ENCODE peak calls at places on chromosome 15, in seven cellular contexts. D, H, E, P, Z, Q and F are unnamed samples.

GRCh38 chr15:80967451-80967850 is 22.2 kb downstream of the MESD start:
- DNase-seq in Q (no peak), E (peak; percentile 68), P (no peak), Z (no peak), D (no peak), H (no peak), F (no peak)

GRCh38 chr15:70447927-70448698 is 315.2 kb downstream of the UACA start:
- DNase-seq in Z (peak; percentile 59), H (peak; percentile 43), Q (no peak), P (peak; percentile 40), E (no peak), D (peak; percentile 31), F (peak; percentile 89)

GRCh38 chr15:90062023-90062728 is 40.1 kb downstream of the IDH2 start:
- DNase-seq in H (no peak), P (peak; percentile 22), Z (peak; percentile 84), D (peak; percentile 48), Q (peak; percentile 88), E (peak; percentile 79), F (no peak)

GRCh38 chr15:94327356-94327936 is 96.1 kb downstream of the MCTP2 start:
- DNase-seq in Q (no peak), Z (no peak), E (peak; percentile 34), D (no peak), P (no peak), H (no peak), F (no peak)

GRCh38 chr15:74826372-74826819 is at the start of gene CPLX3:
- DNase-seq in P (peak; percentile 68), Z (no peak), E (peak; percentile 83), D (peak; percentile 54), H (no peak), Q (peak; percentile 71), F (no peak)

GRCh38 chr15:100784493-100785180 is 95.0 kb upstream of the ALDH1A3 start:
- DNase-seq in D (no peak), H (no peak), Z (no peak), P (no peak), Q (no peak), E (no peak), F (no peak)

GRCh38 chr15:53808058-53808703 is 48.7 kb upstream of the WDR72 start:
- DNase-seq in P (no peak), Z (no peak), Q (no peak), D (no peak), H (no peak), E (peak; percentile 1), F (no peak)

GRCh38 chr15:70569139-70569717 is 194.1 kb downstream of the UACA start:
- DNase-seq in Q (no peak), H (no peak), P (no peak), D (no peak), E (peak; percentile 72), Z (no peak), F (no peak)

GRCh38 chr15:25249236-25250010 is 189.4 kb downstream of the UBE3A start:
- DNase-seq in Q (peak; percentile 14), H (no peak), E (no peak), Z (no peak), P (no peak), D (no peak), F (peak; percentile 31)

GRCh38 chr15:38414351-38414750 is 39.6 kb upstream of the FAM98B start:
- DNase-seq in D (no peak), Z (no peak), P (no peak), Q (no peak), H (no peak), E (peak; percentile 64), F (no peak)

GRCh38 chr15:25247418-25248030 is 191.3 kb downstream of the UBE3A start:
- DNase-seq in P (no peak), Q (no peak), E (no peak), H (no peak), D (no peak), Z (peak; percentile 11), F (peak; percentile 52)

GRCh38 chr15:67715166-67715565 is 110.1 kb upstream of the SKOR1 start:
- DNase-seq in H (no peak), E (no peak), Q (no peak), D (no peak), Z (no peak), P (no peak), F (no peak)

GRCh38 chr15:73602992-73603391 is 30.2 kb downstream of the NPTN start:
- DNase-seq in D (no peak), E (no peak), H (no peak), Q (no peak), P (no peak), Z (no peak), F (no peak)

GRCh38 chr15:78907577-78907976 is 34.9 kb downstream of the MORF4L1 start:
- DNase-seq in H (no peak), Q (no peak), P (no peak), D (no peak), E (peak; percentile 76), Z (no peak), F (no peak)

GRCh38 chr15:83890584-83890983 is 236.7 kb downstream of the ADAMTSL3 start:
- DNase-seq in Q (no peak), H (no peak), P (no peak), E (no peak), Z (no peak), D (no peak), F (no peak)

GRCh38 chr15:86278586-86278985 is 198.9 kb downstream of the AGBL1 start:
- DNase-seq in E (no peak), P (no peak), H (no peak), D (no peak), Z (no peak), Q (no peak), F (no peak)

GRCh38 chr15:56045068-56045748 is 51.8 kb upstream of the NEDD4 start:
- DNase-seq in Z (no peak), P (no peak), H (no peak), E (no peak), Q (no peak), D (no peak), F (no peak)

GRCh38 chr15:93312891-93313486 is 224.0 kb upstream of the RGMA start:
- DNase-seq in D (no peak), Z (no peak), Q (no peak), H (no peak), P (no peak), E (peak; percentile 86), F (no peak)

GRCh38 chr15:98034731-98035130 is 74.2 kb downstream of the ARRDC4 start:
- DNase-seq in E (no peak), H (no peak), Z (no peak), P (no peak), Q (no peak), D (no peak), F (no peak)

GRCh38 chr15:79988448-79989117 is 17.6 kb upstream of the BCL2A1 start:
- DNase-seq in P (no peak), Q (no peak), D (no peak), E (no peak), Z (no peak), H (no peak), F (no peak)

GRCh38 chr15:48833526-48833925 is 22.7 kb upstream of the CEP152 start:
- DNase-seq in D (no peak), Q (no peak), E (no peak), Z (no peak), H (no peak), P (no peak), F (no peak)

GRCh38 chr15:101346928-101347327 is 51.9 kb upstream of the SNRPA1 start:
- DNase-seq in P (no peak), E (no peak), Z (no peak), H (no peak), D (no peak), Q (no peak), F (no peak)

GRCh38 chr15:82060817-82061216 is 15.0 kb upstream of the MEX3B start:
- DNase-seq in Z (no peak), D (no peak), P (no peak), Q (no peak), E (no peak), H (no peak), F (no peak)

GRCh38 chr15:82058517-82059204 is 12.8 kb upstream of the MEX3B start:
- DNase-seq in E (no peak), Q (no peak), P (no peak), D (no peak), Z (no peak), H (no peak), F (no peak)

GRCh38 chr15:82064824-82065223 is 19.0 kb upstream of the MEX3B start:
- DNase-seq in P (no peak), E (no peak), Q (no peak), H (no peak), Z (no peak), D (no peak), F (no peak)

GRCh38 chr15:82063055-82063454 is 17.2 kb upstream of the MEX3B start:
- DNase-seq in E (peak; percentile 16), D (no peak), H (no peak), Q (no peak), P (no peak), Z (no peak), F (no peak)

DNA sequence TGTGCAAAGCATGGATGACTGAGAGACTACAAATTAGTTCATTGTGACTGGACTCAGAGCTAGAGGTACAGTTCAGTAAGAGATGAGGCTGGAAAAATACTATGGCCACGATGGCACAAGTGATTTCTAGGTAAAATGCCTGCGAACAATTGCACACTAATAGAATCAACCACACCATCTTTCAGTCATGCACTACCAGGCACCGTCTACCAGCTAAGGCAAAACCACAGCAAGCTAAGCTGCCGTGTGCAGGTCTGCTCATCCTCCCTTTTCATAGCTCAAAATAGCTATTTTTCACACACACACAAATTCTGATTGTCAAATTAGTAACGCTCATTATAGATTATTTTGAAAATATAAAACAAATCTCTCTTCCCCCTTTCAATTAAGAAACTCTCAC is 16.7 kb upstream of the MEX3B start:
- DNase-seq in H (no peak), P (no peak), Q (no peak), E (no peak), D (no peak), Z (no peak), F (no peak)
- H3K27ac ChIP-seq in H (no peak overlapping the region), P (no peak overlapping the region), Q (no peak overlapping the region), E (no peak overlapping the region), D (no peak overlapping the region), Z (no peak overlapping the region), F (no peak overlapping the region)

GRCh38 chr15:60155661-60156060 is 151.6 kb downstream of the FOXB1 start:
- DNase-seq in H (no peak), D (no peak), E (no peak), P (no peak), Q (no peak), Z (no peak), F (no peak)
- H3K27ac ChIP-seq in H (no peak overlapping the region), D (no peak overlapping the region), E (no peak overlapping the region), P (no peak overlapping the region), Q (no peak overlapping the region), Z (no peak overlapping the region), F (no peak overlapping the region)

GRCh38 chr15:99181544-99181943 is 67.8 kb downstream of the TTC23 start:
- DNase-seq in P (no peak), H (no peak), Q (no peak), D (no peak), E (no peak), Z (no peak), F (no peak)
- H3K27ac ChIP-seq in P (no peak overlapping the region), H (no peak overlapping the region), Q (peak overlapping the region; percentile 30), D (no peak overlapping the region), E (no peak overlapping the region), Z (peak overlapping the region; percentile 12), F (no peak overlapping the region)

GRCh38 chr15:99126195-99126594 is 21.3 kb downstream of the SYNM start:
- DNase-seq in D (no peak), H (no peak), E (no peak), Z (peak; percentile 40), P (no peak), Q (no peak), F (no peak)
- H3K27ac ChIP-seq in D (no peak overlapping the region), H (no peak overlapping the region), E (no peak overlapping the region), Z (no peak overlapping the region), P (no peak overlapping the region), Q (peak overlapping the region; percentile 84), F (no peak overlapping the region)

GRCh38 chr15:45157974-45158373 is 28.2 kb downstream of the DUOX1 start:
- DNase-seq in D (no peak), H (no peak), Z (no peak), Q (no peak), P (no peak), E (peak; percentile 52), F (no peak)
- H3K27ac ChIP-seq in D (no peak overlapping the region), H (no peak overlapping the region), Z (no peak overlapping the region), Q (no peak overlapping the region), P (no peak overlapping the region), E (no peak overlapping the region), F (no peak overlapping the region)